ENCODE peak calls at places on chromosomes 7 and 10, in four cellular contexts. S, X, O and Q are unnamed samples. For H3K27me3, the result is how much of the 10 kb centered on the place peaks cover.

GRCh38 chr10:33952692-33953360 is 618.4 kb upstream of the NRP1 start:
- DNase-seq in O (no peak), S (no peak), X (no peak), Q (no peak)

GRCh38 chr7:134069187-134069586 is 58.0 kb upstream of the LRGUK start:
- DNase-seq in X (no peak), S (no peak), O (no peak), Q (no peak)

GRCh38 chr7:138895700-138896099 is 85.5 kb downstream of the KIAA1549 start:
- DNase-seq in S (no peak), X (no peak), O (no peak), Q (no peak)

GRCh38 chr10:103619424-103620356 is 126.2 kb downstream of the NEURL1 start:
- DNase-seq in S (no peak), O (no peak), X (no peak), Q (no peak)

GRCh38 chr10:95246582-95247051 is 44.2 kb downstream of the PDLIM1 start:
- DNase-seq in S (peak), O (no peak), X (peak), Q (peak)

GRCh38 chr10:60139798-60140566 is 233.6 kb upstream of the CCDC6 start:
- DNase-seq in O (no peak), X (no peak), S (no peak), Q (no peak)

GRCh38 chr10:117609095-117609821 is 66.7 kb downstream of the EMX2 start:
- DNase-seq in O (no peak), S (no peak), X (no peak), Q (peak)

GRCh38 chr7:40311307-40311706 is 176.5 kb downstream of the SUGCT start:
- DNase-seq in S (no peak), X (no peak), O (no peak), Q (no peak)

GRCh38 chr10:90787376-90787775 is 70.5 kb downstream of the HTR7 start:
- DNase-seq in S (no peak), X (no peak), O (no peak), Q (no peak)

GRCh38 chr7:77331938-77332695 is 84.0 kb downstream of the GSAP start:
- DNase-seq in S (no peak), O (peak), X (peak), Q (no peak)

GRCh38 chr10:98074315-98074911 is 44.0 kb upstream of the CRTAC1 start:
- DNase-seq in S (no peak), X (no peak), O (no peak), Q (no peak)

GRCh38 chr10:101236376-101237079 is 7.3 kb upstream of the LBX1 start:
- DNase-seq in X (no peak), S (no peak), O (no peak), Q (no peak)

GRCh38 chr10:3122486-3123205 is 49.9 kb downstream of the PITRM1 start:
- DNase-seq in O (no peak), S (no peak), X (no peak), Q (no peak)

GRCh38 chr7:18534481-18534880 is 38.9 kb downstream of the HDAC9 start:
- DNase-seq in S (no peak), O (no peak), X (no peak), Q (no peak)

GRCh38 chr7:4768597-4769569 is 6.5 kb upstream of the AP5Z1 start:
- DNase-seq in S (no peak), X (no peak), O (no peak), Q (no peak)

GRCh38 chr10:119205926-119206602 is 1.3 kb upstream of the GRK5 start:
- DNase-seq in O (peak), S (peak), X (peak), Q (peak)

GRCh38 chr10:36336315-36336714 is 694.2 kb upstream of the FZD8 start:
- DNase-seq in X (no peak), O (no peak), S (no peak), Q (no peak)

DNA sequence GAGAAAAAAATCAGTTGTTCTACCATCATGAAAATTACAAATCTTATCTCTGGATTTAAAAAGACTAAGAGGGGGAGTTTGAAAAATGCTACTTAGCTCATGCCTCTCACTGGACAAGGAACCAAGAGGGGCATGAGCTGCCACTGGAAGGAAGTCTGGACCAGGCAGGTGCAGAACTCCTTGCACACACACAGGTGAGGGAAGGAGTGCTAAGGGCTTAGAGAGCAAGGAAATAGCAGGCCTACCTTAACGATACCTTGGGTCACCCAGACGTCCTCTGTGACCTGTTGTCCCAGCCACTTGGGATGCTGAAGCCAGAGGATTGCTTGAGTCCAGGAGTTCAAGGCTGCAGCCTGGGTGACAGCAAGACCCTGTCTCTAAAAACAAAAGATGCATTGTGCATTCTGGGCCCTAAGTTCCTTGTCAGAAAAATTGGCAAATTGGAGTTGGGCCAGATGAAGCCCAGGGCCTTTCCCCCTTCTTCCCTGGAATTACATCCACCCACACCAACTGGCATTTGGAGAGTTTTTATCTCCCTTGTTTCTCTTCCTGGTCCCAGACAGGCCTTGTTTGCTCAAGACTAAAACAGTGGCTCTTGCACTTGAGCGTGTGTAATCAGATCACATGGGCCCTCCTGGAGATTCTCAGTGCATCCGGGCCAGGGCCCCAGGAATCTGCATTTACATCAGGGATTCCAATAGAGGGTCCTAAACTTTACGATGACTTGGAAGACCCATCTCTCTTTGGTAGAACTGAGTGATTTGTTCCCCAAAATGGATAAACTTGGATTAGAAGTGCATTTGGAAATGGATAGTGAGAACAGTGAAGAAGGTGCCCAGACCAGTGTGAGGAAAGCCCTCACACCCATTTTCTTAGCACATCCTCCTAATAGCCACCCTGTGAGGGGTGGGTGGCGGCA is 3.0 kb downstream of the DDIT4 start:
- DNase-seq in S (no peak), O (no peak), X (peak), Q (no peak)
- TF ChIP-seq POLR2A in S (no peak), O (no peak), X (no peak), Q (no peak)

GRCh38 chr10:11175823-11176243 is 158.2 kb downstream of the CELF2 start:
- DNase-seq in X (peak), O (no peak), S (no peak), Q (no peak)
- H3K4me3 ChIP-seq in X (peak), O (peak), S (no peak), Q (no peak)

GRCh38 chr10:125134916-125135770 is 25.2 kb downstream of the CTBP2 start:
- DNase-seq in X (no peak), S (no peak), O (no peak), Q (no peak)
- H3K27me3 ChIP-seq in X (under half), S (under half), O (under half), Q (under half)

GRCh38 chr7:31049001-31049765 is 2.9 kb upstream of the ADCYAP1R1 start:
- DNase-seq in O (no peak), X (no peak), S (no peak), Q (no peak)
- TF ChIP-seq POLR2A in O (no peak), X (no peak), S (no peak), Q (no peak)

GRCh38 chr7:95309951-95310350 is 14.4 kb downstream of the PON1 start:
- DNase-seq in X (no peak), S (no peak), O (no peak), Q (no peak)
- H3K4me3 ChIP-seq in X (no peak), S (no peak), O (no peak), Q (no peak)

DNA sequence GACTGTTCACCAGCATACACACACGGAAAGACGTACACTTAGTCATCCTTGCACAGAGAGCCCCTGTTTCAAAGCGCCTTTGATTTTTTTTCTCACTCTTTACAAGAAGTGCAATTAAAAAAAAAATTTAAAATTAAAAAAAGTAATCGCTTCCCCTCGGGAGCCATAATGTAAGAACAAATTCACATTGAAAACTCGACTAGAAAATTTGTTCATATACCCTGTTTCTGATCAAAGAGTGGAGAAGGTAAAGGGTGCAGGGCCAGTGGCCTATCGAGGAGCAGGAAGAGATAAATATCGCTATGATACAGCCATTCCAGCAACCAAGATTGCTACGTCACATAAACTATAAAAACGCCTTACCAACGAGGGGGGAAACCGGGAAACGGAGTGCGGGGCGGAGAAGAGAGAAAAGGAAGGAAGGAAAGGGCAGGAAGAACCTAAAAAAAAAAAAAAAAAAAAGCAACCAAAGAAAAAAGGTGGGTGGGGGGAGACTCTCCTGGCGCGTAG is 5.0 kb upstream of the HOXA2 start:
- DNase-seq in S (no peak), X (peak), O (no peak), Q (no peak)
- H3K27me3 ChIP-seq in S (half or more), X (under half), O (under half), Q (half or more)

GRCh38 chr7:923108-924041 is 31.1 kb downstream of the ADAP1 start:
- DNase-seq in S (peak), X (peak), O (peak), Q (peak)
- TF ChIP-seq POLR2A in S (no peak), X (peak), O (no peak), Q (no peak)

GRCh38 chr7:143896667-143897066 is 5.3 kb downstream of the TCAF1 start:
- DNase-seq in S (no peak), O (no peak), X (no peak), Q (no peak)

GRCh38 chr7:143890558-143890957 is 11.4 kb downstream of the TCAF1 start:
- DNase-seq in S (no peak), X (no peak), O (no peak), Q (no peak)

GRCh38 chr7:143889068-143889467 is 12.9 kb downstream of the TCAF1 start:
- DNase-seq in X (no peak), S (no peak), O (no peak), Q (no peak)

GRCh38 chr7:143891457-143891856 is 10.5 kb downstream of the TCAF1 start:
- DNase-seq in X (no peak), S (no peak), O (no peak), Q (no peak)

GRCh38 chr7:143892527-143893300 is 9.3 kb downstream of the TCAF1 start:
- DNase-seq in X (no peak), S (no peak), O (peak), Q (no peak)
- H3K4me3 ChIP-seq in X (no peak), S (no peak), O (peak), Q (no peak)

DNA sequence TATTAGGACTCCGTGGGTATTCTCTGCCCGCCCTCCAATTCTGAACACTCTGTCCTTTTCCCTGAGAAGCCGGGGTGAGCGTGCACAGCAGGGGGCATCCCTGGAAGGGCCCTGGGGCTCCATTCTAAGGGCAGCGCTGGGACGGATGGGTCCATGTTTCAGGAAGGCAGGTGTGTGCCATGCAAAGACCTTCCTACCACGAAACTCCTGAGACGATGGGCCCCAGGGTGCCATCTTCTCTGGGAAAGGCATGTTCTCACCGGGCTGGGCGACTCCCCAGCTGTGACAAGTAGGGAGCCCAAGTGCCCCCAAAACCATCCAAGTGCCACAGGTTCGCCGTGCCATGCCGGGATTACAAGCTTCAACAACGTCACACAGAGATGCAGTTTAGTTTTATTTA is 256.7 kb downstream of the DNAJB6 start:
- DNase-seq in S (no peak), X (no peak), O (no peak), Q (no peak)
- H3K27me3 ChIP-seq in S (under half), X (under half), O (under half), Q (under half)